ENCODE peak calls at places on chromosome 2, in four cellular contexts. S is WTC11, L is HepG2, X is GM12878. V is an unnamed sample.

GRCh38 chr2:180056367-180057118 is 49.4 kb upstream of the CWC22 start:
- DNase-seq in S (peak), L (no peak), X (no peak), V (no peak)

GRCh38 chr2:80517301-80517700 is 212.7 kb upstream of the LRRTM1 start:
- DNase-seq in S (no peak), L (no peak), X (no peak), V (no peak)

GRCh38 chr2:158893057-158893456 is 75.4 kb upstream of the TANC1 start:
- DNase-seq in S (no peak), L (no peak), X (no peak), V (no peak)

GRCh38 chr2:189521686-189522434 is 58.7 kb downstream of the SLC40A1 start:
- DNase-seq in S (no peak), L (peak), X (no peak), V (peak)

GRCh38 chr2:176565641-176566323 is 296.5 kb downstream of the MTX2 start:
- DNase-seq in S (no peak), L (peak), X (no peak), V (no peak)

GRCh38 chr2:14543284-14543683 is 89.2 kb upstream of the LRATD1 start:
- DNase-seq in S (no peak), L (no peak), X (no peak), V (no peak)

GRCh38 chr2:23565814-23566213 is 180.8 kb downstream of the KLHL29 start:
- DNase-seq in S (no peak), L (no peak), X (no peak), V (no peak)

GRCh38 chr2:143891879-143892308 is 628.0 kb downstream of the ZEB2 start:
- DNase-seq in S (peak), L (no peak), X (no peak), V (no peak)

GRCh38 chr2:48601349-48601748 is 16.3 kb upstream of the GTF2A1L start:
- DNase-seq in S (peak), L (peak), X (no peak), V (peak)

GRCh38 chr2:65265090-65266045 is 37.7 kb downstream of the ACTR2 start:
- DNase-seq in S (no peak), L (peak), X (peak), V (peak)

GRCh38 chr2:222903234-222904220 is 42.7 kb downstream of the ACSL3 start:
- DNase-seq in S (no peak), L (peak), X (no peak), V (peak)

GRCh38 chr2:35651688-35652323 is 703.8 kb upstream of the CRIM1 start:
- DNase-seq in S (no peak), L (peak), X (no peak), V (no peak)

GRCh38 chr2:199278099-199278498 is 179.6 kb downstream of the SATB2 start:
- DNase-seq in S (no peak), L (no peak), X (no peak), V (peak)

GRCh38 chr2:232477751-232478510 is 9.7 kb downstream of the ECEL1 start:
- DNase-seq in S (peak), L (no peak), X (no peak), V (no peak)

GRCh38 chr2:207256476-207257207 is 90.9 kb upstream of the KLF7 start:
- DNase-seq in S (no peak), L (no peak), X (no peak), V (no peak)
- TF ChIP-seq CBFB in S (no peak), L (no peak), X (no peak), V (no peak)

GRCh38 chr2:8236391-8236790 is 445.5 kb upstream of the ID2 start:
- DNase-seq in S (no peak), L (no peak), X (no peak), V (no peak)

GRCh38 chr2:8239402-8240127 is 442.3 kb upstream of the ID2 start:
- DNase-seq in S (no peak), L (no peak), X (no peak), V (no peak)

GRCh38 chr2:8241317-8241716 is 440.5 kb upstream of the ID2 start:
- DNase-seq in S (no peak), L (peak), X (no peak), V (no peak)

GRCh38 chr2:8234757-8235374 is 447.0 kb upstream of the ID2 start:
- DNase-seq in S (no peak), L (no peak), X (peak), V (no peak)

DNA sequence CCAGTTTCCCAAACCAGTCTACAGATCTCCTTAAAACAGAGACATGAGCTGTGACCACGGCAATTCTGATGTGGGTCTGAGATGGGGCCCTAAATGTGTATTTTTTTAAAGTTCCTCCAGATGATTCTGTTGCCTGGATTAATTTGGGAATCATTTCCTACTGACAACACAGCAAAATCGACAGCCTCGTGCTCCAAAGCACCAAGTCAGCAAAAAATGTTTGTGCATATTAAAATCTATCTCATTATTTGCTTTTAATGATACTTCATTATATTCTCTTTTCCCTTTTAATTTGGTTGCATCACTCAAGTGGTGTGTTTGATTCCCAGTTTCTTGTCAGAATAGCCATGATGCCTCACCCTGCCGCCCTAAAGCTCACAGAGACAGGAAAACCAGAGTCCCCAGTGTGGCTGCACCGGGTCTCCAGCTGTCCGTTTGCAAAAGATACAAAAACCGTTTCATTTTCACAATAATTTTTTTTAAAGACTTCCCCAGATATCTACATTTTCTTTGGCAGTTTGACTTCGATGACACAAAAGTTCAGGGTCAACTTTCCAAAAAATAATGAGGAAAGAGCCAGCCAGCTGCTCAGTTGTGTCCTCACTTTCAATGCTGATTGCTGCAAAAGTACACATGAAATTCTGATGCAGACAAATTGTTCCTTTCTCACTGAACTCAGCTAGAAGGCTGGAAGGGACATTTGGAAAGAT is 443.2 kb upstream of the ID2 start:
- DNase-seq in S (no peak), L (no peak), X (no peak), V (no peak)
- TF ChIP-seq CBFB in S (no peak), L (no peak), X (no peak), V (no peak)

DNA sequence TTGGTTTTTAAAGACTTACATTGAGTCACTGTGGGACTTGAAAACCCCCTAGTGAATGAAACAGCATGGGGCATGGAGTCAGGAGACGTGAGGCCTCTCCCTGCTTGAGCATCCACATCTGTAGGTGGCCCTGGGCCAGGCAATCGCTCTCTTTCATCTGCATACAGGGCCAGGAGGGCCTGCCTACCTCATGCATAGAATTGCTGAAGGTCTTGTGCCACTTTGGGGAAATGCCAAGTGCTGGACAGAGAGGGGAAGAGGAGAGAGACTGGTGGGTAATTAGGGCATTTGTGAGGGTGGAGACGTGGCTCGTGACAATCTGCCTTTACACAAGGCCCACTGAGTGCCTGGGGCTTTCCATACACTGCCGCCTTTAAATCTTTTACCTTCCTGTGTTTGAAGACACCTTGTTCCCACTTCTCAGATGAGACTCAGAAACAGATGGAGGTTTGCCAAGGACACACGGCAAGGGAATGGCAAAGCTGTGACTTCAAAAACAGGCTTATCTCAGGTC is 322.2 kb upstream of the HS6ST1 start:
- DNase-seq in S (no peak), L (no peak), X (no peak), V (no peak)
- TF ChIP-seq CBFB in S (no peak), L (no peak), X (no peak), V (no peak)

DNA sequence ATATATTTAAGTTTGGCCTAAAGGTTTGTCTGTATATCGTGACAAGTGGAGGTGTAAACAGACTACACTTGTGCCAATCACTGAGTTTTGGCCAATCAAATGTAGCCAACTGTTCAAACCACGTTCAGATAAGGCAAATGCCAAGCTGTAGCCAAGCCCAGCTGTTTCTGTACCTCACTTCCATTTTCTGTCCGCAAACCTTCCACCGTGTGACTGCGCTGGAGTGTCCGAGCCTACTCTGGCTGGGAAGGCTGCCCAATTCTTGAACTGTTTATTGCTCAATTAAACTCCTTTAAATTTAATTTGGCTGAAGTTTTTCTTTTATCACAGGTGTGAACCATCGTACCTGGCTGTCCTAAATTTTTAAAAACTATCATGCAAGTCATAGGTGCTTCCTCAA is 6.2 kb upstream of the RNU2-63P start:
- DNase-seq in S (no peak), L (no peak), X (no peak), V (no peak)
- TF ChIP-seq CBFB in S (no peak), L (no peak), X (no peak), V (no peak)

GRCh38 chr2:28457237-28457636 is 38.6 kb upstream of the PLB1 start:
- DNase-seq in S (peak), L (no peak), X (no peak), V (peak)
- TF ChIP-seq CBFB in S (no peak), L (no peak), X (no peak), V (no peak)

GRCh38 chr2:208386546-208386945 is 20.0 kb upstream of the PTH2R start:
- DNase-seq in S (no peak), L (no peak), X (no peak), V (no peak)
- TF ChIP-seq CBFB in S (no peak), L (no peak), X (no peak), V (no peak)

GRCh38 chr2:216949685-216950397 is 90.0 kb upstream of the TNP1 start:
- DNase-seq in S (no peak), L (no peak), X (peak), V (no peak)
- TF ChIP-seq CBFB in S (no peak), L (no peak), X (no peak), V (no peak)

DNA sequence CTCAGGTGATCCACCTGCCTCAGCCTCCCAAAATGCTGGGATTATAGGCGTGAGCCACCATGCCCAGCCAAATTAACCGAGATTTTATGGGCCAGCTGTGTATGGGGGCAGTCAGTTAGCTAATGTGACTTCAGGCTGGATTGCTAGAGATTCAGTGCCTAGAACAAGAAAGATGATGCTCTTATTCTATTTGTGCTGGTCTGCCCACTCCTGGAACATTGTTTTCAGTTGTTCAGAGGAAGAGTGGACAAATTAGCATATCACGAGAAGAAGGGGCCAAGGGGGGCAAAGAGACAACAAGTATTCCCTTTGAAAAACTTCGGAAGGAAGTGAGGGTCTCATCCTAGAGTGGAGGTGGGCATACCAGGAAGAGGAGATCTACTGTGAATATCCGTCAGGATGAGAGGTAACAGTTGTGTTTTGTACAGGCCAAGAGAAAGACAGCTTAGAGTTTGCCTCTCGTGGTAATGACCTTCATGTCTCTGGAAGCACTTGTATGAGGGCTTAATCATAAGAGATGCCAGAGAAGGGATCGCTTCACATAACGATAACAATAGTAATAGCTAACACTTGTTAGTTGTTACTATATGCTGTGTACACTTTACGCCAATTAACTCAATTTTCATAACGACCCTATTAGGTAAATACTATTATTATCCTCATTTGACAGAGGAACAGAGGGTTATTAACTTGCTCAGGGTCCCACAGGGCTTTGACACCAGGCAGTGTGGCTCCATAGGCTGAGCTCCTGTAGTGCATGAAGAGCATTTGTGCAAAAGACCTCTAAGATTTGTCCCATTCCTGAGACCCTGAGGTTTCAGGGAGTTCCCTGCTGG is 138.3 kb downstream of the DDX1 start:
- DNase-seq in S (no peak), L (no peak), X (no peak), V (no peak)
- TF ChIP-seq CBFB in S (no peak), L (no peak), X (no peak), V (no peak)

V was measured in K562.